ENCODE peak calls at places on chromosomes 6 and 20, in seven cellular contexts. H, D, R, Z, C, M and V are unnamed samples.

GRCh38 chr6:106114492-106114891 is 28.4 kb downstream of the PRDM1 start:
- DNase-seq in H (no peak), Z (no peak), M (no peak), C (no peak), D (no peak), R (no peak), V (peak)

GRCh38 chr20:18988701-18989100 is 175.1 kb downstream of the SCP2D1 start:
- DNase-seq in C (no peak), H (no peak), D (no peak), M (no peak), R (no peak), Z (no peak), V (no peak)

GRCh38 chr20:1945134-1945618 is 48.7 kb downstream of the PDYN start:
- DNase-seq in R (no peak), D (peak), C (no peak), M (peak), Z (no peak), H (no peak), V (peak)

GRCh38 chr6:113047148-113047547 is 700.0 kb downstream of the RFPL4B start:
- DNase-seq in C (peak), D (no peak), R (no peak), M (no peak), H (no peak), Z (no peak), V (no peak)

GRCh38 chr6:77456531-77457248 is 6.6 kb downstream of the HTR1B start:
- DNase-seq in D (peak), M (peak), Z (no peak), C (peak), H (no peak), R (no peak), V (no peak)

GRCh38 chr6:132715204-132715603 is 1.3 kb upstream of the VNN1 start:
- DNase-seq in D (no peak), M (peak), R (no peak), H (no peak), C (no peak), Z (no peak), V (no peak)

GRCh38 chr6:34280216-34280615 is 31.4 kb upstream of the SMIM29 start:
- DNase-seq in R (no peak), M (no peak), Z (no peak), H (no peak), C (no peak), D (no peak), V (no peak)

GRCh38 chr20:43584448-43585138 is 6.1 kb upstream of the IFT52 start:
- DNase-seq in R (no peak), M (no peak), H (no peak), Z (no peak), D (no peak), C (peak), V (no peak)

GRCh38 chr20:18436847-18437246 is 30.0 kb downstream of the DZANK1 start:
- DNase-seq in C (no peak), H (no peak), R (peak), Z (no peak), M (no peak), D (no peak), V (no peak)

GRCh38 chr6:161546632-161547031 is 272.8 kb upstream of the AGPAT4 start:
- DNase-seq in C (no peak), R (no peak), H (no peak), D (no peak), M (no peak), Z (no peak), V (no peak)

GRCh38 chr20:60057123-60057865 is 99.1 kb downstream of the CDH26 start:
- DNase-seq in D (peak), M (peak), Z (peak), H (peak), R (peak), C (peak), V (peak)

GRCh38 chr6:9482030-9482731 is 932.7 kb downstream of the TFAP2A start:
- DNase-seq in Z (no peak), H (no peak), R (no peak), D (no peak), C (peak), M (no peak), V (no peak)

GRCh38 chr6:35703554-35703953 is 14.8 kb upstream of the FKBP5 start:
- DNase-seq in C (no peak), D (no peak), M (no peak), R (no peak), H (no peak), Z (no peak), V (no peak)